ENCODE peak calls at places on chromosomes 6 and 20, in nine cellular contexts. B, V, D, W, U, F, T, A and O are unnamed samples.

GRCh38 chr6:145964948-145965366 is 799 bp upstream of the SHPRH start:
- DNase-seq in B (no peak), V (no peak), D (no peak), W (no peak), U (peak), F (no peak), T (no peak), A (no peak), O (no peak)

GRCh38 chr6:30800876-30801275 is 56.5 kb upstream of the IER3 start:
- DNase-seq in B (peak), V (no peak), D (no peak), W (no peak), U (no peak), F (peak), T (peak), A (no peak), O (no peak)

GRCh38 chr20:2204021-2204420 is 91.8 kb upstream of the TGM3 start:
- DNase-seq in B (no peak), V (no peak), D (no peak), W (no peak), U (no peak), F (no peak), T (no peak), A (no peak), O (no peak)

GRCh38 chr6:99790679-99791078 is 184.0 kb downstream of the PRDM13 start:
- DNase-seq in B (no peak), V (no peak), D (no peak), W (no peak), U (peak), F (no peak), T (peak), A (no peak), O (no peak)

GRCh38 chr20:58692579-58693225 is at the start of gene NPEPL1:
- DNase-seq in B (peak), V (no peak), D (peak), W (peak), U (peak), F (peak), T (peak), A (peak), O (no peak)

GRCh38 chr6:165732696-165733486 is 69.8 kb upstream of the PDE10A start:
- DNase-seq in B (no peak), V (no peak), D (no peak), W (no peak), U (no peak), F (no peak), T (no peak), A (no peak), O (no peak)

GRCh38 chr6:72826744-72827438 is 205.0 kb downstream of the KCNQ5 start:
- DNase-seq in B (no peak), V (no peak), D (no peak), W (no peak), U (no peak), F (peak), T (peak), A (no peak), O (no peak)

GRCh38 chr6:89940225-89941027 is 46.2 kb downstream of the GJA10 start:
- DNase-seq in B (peak), V (peak), D (no peak), W (peak), U (peak), F (peak), T (peak), A (peak), O (peak)

GRCh38 chr6:2917065-2917464 is 14.0 kb upstream of the SERPINB9 start:
- DNase-seq in B (no peak), V (no peak), D (no peak), W (no peak), U (no peak), F (no peak), T (no peak), A (peak), O (no peak)

GRCh38 chr20:35702824-35703695 is 3.9 kb downstream of the ROMO1 start:
- DNase-seq in B (no peak), V (no peak), D (no peak), W (no peak), U (no peak), F (no peak), T (no peak), A (peak), O (no peak)

GRCh38 chr6:159455700-159456274 is 237.3 kb downstream of the SOD2 start:
- DNase-seq in B (no peak), V (no peak), D (no peak), W (no peak), U (no peak), F (no peak), T (no peak), A (no peak), O (no peak)

GRCh38 chr6:5471044-5471443 is 209.7 kb downstream of the FARS2 start:
- DNase-seq in B (peak), V (peak), D (peak), W (peak), U (peak), F (peak), T (peak), A (peak), O (peak)

GRCh38 chr6:167722634-167723309 is 103.9 kb upstream of the AFDN start:
- DNase-seq in B (peak), V (no peak), D (no peak), W (no peak), U (no peak), F (no peak), T (no peak), A (peak), O (no peak)

GRCh38 chr20:32332614-32333013 is 25.5 kb upstream of the ASXL1 start:
- DNase-seq in B (no peak), V (no peak), D (no peak), W (no peak), U (no peak), F (peak), T (peak), A (no peak), O (no peak)

GRCh38 chr6:71107935-71108420 is 151.1 kb upstream of the B3GAT2 start:
- DNase-seq in B (peak), V (no peak), D (no peak), W (no peak), U (no peak), F (peak), T (peak), A (no peak), O (no peak)

GRCh38 chr20:36624068-36624813 is 18.7 kb downstream of the RAB5IF start:
- DNase-seq in B (no peak), V (no peak), D (no peak), W (no peak), U (no peak), F (peak), T (no peak), A (no peak), O (no peak)

GRCh38 chr6:98834060-98835031 is at the start of gene POU3F2:
- DNase-seq in B (no peak), V (no peak), D (peak), W (peak), U (peak), F (peak), T (peak), A (no peak), O (peak)

DNA sequence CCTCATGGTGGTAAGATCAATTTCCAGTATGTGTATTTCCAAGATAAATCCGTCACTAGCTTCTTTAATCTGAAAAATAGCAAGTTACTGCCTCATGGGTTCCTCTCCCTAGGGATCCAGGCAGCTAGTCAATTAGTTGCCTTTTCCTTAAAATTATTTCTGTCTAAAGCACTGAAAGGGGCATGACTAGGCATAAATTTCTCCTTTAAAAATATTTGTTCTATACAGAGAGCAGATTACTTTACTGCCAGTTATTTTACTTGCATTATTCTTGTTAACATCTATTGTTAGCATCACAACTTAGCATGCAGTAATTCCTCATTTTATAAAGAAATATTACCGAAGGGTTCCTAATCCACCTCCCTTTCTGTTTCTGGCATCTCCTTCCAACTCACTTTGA is 1.4 kb downstream of the MTCL3 start:
- DNase-seq in B (no peak), V (no peak), D (no peak), W (no peak), U (no peak), F (no peak), T (no peak), A (no peak), O (no peak)
- H3K4me3 ChIP-seq in B (no peak), V (peak), D (no peak), W (no peak), U (no peak), F (peak), T (no peak), A (no peak), O (no peak)

GRCh38 chr6:170257376-170257775 is 33.5 kb downstream of the DLL1 start:
- DNase-seq in B (no peak), V (no peak), D (no peak), W (no peak), U (no peak), F (no peak), T (no peak), A (no peak), O (no peak)
- H3K4me3 ChIP-seq in B (no peak), V (no peak), D (no peak), W (no peak), U (no peak), F (no peak), T (no peak), A (no peak), O (no peak)

DNA sequence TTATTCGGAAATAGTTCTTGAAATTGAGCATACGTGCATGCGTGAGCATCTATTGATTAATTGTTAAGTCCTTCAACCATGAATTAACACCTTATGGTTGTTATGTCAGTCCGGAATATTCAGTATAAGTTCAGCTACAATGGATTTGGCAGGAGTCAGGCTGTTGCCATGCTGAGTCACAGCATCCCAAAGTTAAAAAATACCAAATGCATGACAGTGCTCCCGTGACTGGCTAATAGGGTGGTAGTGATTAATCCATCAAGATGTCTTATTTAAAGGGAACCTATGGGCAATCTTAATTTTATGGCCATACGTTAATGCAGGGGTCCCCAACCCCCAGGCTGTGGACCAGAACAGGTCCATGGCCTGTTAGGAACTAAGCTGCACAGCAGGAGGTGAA is 10.5 kb downstream of the RAE1 start:
- DNase-seq in B (no peak), V (no peak), D (no peak), W (no peak), U (no peak), F (peak), T (peak), A (no peak), O (no peak)
- H3K4me3 ChIP-seq in B (no peak), V (no peak), D (no peak), W (no peak), U (no peak), F (no peak), T (no peak), A (no peak), O (no peak)

GRCh38 chr6:149860513-149860833 is 3.7 kb downstream of the LRP11 start:
- DNase-seq in B (no peak), V (no peak), D (peak), W (no peak), U (no peak), F (no peak), T (no peak), A (no peak), O (no peak)
- H3K4me3 ChIP-seq in B (no peak), V (peak), D (no peak), W (no peak), U (no peak), F (no peak), T (no peak), A (no peak), O (no peak)